ENCODE peak calls at places on chromosomes 7 and 10, in ten cellular contexts. K is right lobe of liver, J is adrenal gland, L is mesothelial cell of epicardium, I is RWPE1, N is mucosa of descending colon, D is GM12878, H is AG09319, U is ascending aorta, E is body of pancreas. R is an unnamed sample.

GRCh38 chr7:149787428-149788299 is 14.3 kb upstream of the ZNF467 start:
- DNase-seq in H (no peak), K (no peak), J (no peak), N (no peak), I (no peak), E (no peak), U (no peak), D (no peak), L (no peak), R (no peak)

GRCh38 chr7:157875230-157876179 is 538.7 kb downstream of the DNAJB6 start:
- DNase-seq in J (peak; percentile 50), U (no peak), L (no peak), E (no peak), N (no peak), H (no peak), D (no peak), K (no peak), I (no peak), R (peak; percentile 61)

GRCh38 chr10:103566536-103566935 is 73.0 kb downstream of the NEURL1 start:
- DNase-seq in D (no peak), J (no peak), E (no peak), U (no peak), L (no peak), K (no peak), N (no peak), I (no peak), H (no peak), R (no peak)

GRCh38 chr10:74078037-74078436 is 72.6 kb downstream of the AP3M1 start:
- DNase-seq in U (no peak), H (no peak), L (no peak), J (no peak), I (no peak), N (no peak), D (peak; percentile 41), E (no peak), K (no peak), R (no peak)

GRCh38 chr7:17071866-17072265 is 190.1 kb upstream of the AGR3 start:
- DNase-seq in D (no peak), U (no peak), H (no peak), L (no peak), K (no peak), J (no peak), I (no peak), E (no peak), N (no peak), R (no peak)

GRCh38 chr10:13366891-13367290 is 18.8 kb upstream of the SEPHS1 start:
- DNase-seq in H (no peak), K (no peak), D (no peak), I (no peak), J (no peak), L (no peak), U (no peak), E (no peak), N (no peak), R (no peak)

GRCh38 chr7:55133630-55134392 is 115.0 kb downstream of the EGFR start:
- DNase-seq in I (peak; percentile 80), L (no peak), J (peak; percentile 73), D (no peak), U (no peak), N (no peak), K (no peak), E (no peak), H (peak; percentile 91), R (no peak)

GRCh38 chr10:129725890-129726631 is 238.0 kb downstream of the EBF3 start:
- DNase-seq in H (no peak), D (no peak), J (no peak), E (no peak), N (peak; percentile 20), L (no peak), I (no peak), K (peak; percentile 82), U (no peak), R (no peak)

GRCh38 chr7:127955051-127955531 is 76.1 kb downstream of the LRRC4 start:
- DNase-seq in E (no peak), J (no peak), I (no peak), H (no peak), N (no peak), D (no peak), L (no peak), U (no peak), K (no peak), R (no peak)

GRCh38 chr10:88490216-88490980 is 92.7 kb downstream of the RNLS start:
- DNase-seq in J (no peak), I (no peak), N (no peak), E (no peak), H (no peak), D (no peak), U (no peak), L (no peak), K (no peak), R (no peak)

GRCh38 chr7:108838143-108838542 is 268.5 kb downstream of the DNAJB9 start:
- DNase-seq in U (no peak), L (no peak), K (no peak), I (no peak), J (no peak), N (no peak), D (no peak), H (no peak), E (no peak), R (no peak)

GRCh38 chr7:81004098-81004497 is 85.2 kb upstream of the SEMA3C start:
- DNase-seq in N (no peak), H (no peak), E (no peak), L (no peak), U (no peak), I (no peak), K (no peak), J (no peak), D (no peak), R (no peak)

GRCh38 chr7:77417801-77418200 is 1.7 kb upstream of the GSAP start:
- DNase-seq in D (no peak), E (no peak), U (no peak), J (no peak), H (no peak), I (no peak), L (no peak), K (no peak), N (no peak), R (no peak)

GRCh38 chr7:77415822-77416620 is at the start of gene GSAP:
- DNase-seq in H (no peak), U (no peak), I (peak; percentile 68), L (peak; percentile 30), E (peak; percentile 75), K (peak; percentile 88), D (no peak), J (peak; percentile 71), N (peak; percentile 82), R (peak; percentile 47)

GRCh38 chr7:77419102-77419501 is 3.0 kb upstream of the GSAP start:
- DNase-seq in L (no peak), U (no peak), N (no peak), I (no peak), J (no peak), H (no peak), D (no peak), K (no peak), E (no peak), R (no peak)

GRCh38 chr7:77415474-77415821 is 701 bp downstream of the GSAP start:
- DNase-seq in H (no peak), K (no peak), I (no peak), D (no peak), L (no peak), N (peak; percentile 69), E (no peak), U (no peak), J (no peak), R (no peak)

GRCh38 chr7:77416621-77417371 is 647 bp upstream of the GSAP start:
- DNase-seq in E (no peak), H (no peak), D (no peak), L (no peak), U (no peak), K (no peak), I (no peak), J (peak; percentile 44), N (no peak), R (no peak)
- TF ChIP-seq CTCF in E (no peak), H (no peak), D (no peak), L (no peak), U (no peak), K (no peak), I (no peak), J (no peak), N (no peak), R (no peak)

DNA sequence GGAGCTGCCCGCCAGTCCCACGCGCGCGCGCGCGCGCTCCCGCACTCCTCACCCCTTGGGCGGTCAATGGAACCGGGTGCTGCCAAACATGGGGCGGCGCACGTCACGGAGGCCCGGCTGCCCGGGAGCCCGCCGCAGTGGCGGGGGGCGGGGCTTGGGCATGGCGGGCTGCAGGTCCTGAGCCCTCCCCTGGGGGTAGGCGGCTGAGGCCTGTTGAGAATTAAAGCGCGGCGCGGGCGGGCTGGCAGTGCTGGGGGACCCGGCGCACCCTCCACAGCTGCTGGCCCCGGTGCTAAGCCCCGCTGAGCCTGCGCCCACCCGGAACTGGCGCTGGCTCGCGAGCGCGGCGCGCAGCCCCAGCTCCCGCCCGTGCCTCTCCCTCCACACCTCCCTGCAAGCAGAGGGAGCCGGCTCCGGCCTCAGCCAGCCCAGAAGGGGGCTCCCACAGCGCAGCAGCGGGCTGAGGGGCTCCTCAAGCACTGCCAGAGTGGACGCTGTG is 634.2 kb downstream of the ANKRD7 start:
- DNase-seq in L (no peak), E (peak; percentile 15), K (no peak), U (no peak), N (peak; percentile 30), I (no peak), D (no peak), H (no peak), J (no peak), R (peak; percentile 55)
- TF ChIP-seq CTCF in L (no peak), E (no peak), K (no peak), U (no peak), N (no peak), I (no peak), D (no peak), H (no peak), J (no peak), R (no peak)

GRCh38 chr7:49483142-49483541 is 290.3 kb upstream of the VWC2 start:
- DNase-seq in I (no peak), D (no peak), L (no peak), H (no peak), J (no peak), N (no peak), E (no peak), U (no peak), K (no peak), R (no peak)
- TF ChIP-seq CTCF in I (no peak), D (peak; percentile 44), L (no peak), H (no peak), J (no peak), N (no peak), E (no peak), U (no peak), K (no peak), R (no peak)

DNA sequence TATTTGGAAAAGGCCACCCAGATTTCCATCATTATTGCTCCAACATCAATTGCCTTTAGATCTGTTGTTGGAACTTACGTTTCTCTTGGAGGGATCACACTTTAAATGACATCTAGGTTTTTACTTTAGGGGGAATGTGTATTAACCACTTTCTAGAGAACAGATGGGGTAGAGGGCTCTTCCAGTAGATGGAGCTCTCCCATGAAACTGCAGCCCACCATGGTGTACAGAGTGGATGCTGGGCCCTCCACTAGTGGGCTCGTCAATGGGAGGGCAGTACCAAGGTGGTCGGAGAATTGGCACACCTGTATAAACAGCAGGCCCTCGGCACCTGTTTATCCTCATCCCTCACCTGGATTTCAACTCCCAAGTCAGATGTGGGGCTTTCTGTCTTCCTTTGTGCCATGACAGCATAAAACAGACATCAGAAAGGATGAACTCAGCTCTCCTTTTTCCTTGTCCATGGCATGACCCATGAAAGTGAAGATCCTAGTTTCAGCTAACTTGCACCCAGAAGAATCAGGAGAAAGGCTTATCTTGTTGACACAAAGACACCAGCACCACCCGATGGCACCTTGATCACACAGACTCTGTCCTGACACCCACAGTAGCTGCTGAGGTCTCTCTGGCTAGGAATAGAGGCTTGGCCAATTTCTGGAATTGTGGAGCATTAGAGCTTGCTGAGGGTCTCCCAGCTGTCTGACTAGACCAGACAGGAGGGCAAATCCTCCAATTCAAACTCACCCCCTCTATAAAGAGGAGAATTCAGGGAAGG is 150.5 kb downstream of the CYP26A1 start:
- DNase-seq in L (no peak), I (peak; percentile 26), J (no peak), H (no peak), K (no peak), N (no peak), U (no peak), E (no peak), D (peak; percentile 3), R (no peak)
- TF ChIP-seq CTCF in L (no peak), I (no peak), J (no peak), H (no peak), K (no peak), N (no peak), U (no peak), E (no peak), D (peak; percentile 23), R (no peak)

R was measured in glutamatergic neuron.